ENCODE peak calls at places on chromosomes 1 and 21, in nine cellular contexts. S is GM23338, R is neural progenitor cell, M is HCT116, G is PC-3, A is hepatocyte, U is GM23248, Y is MM.1S, H is SK-N-SH. P is an unnamed sample.

GRCh38 chr1:67004176-67004575 is 49.8 kb downstream of the SLC35D1 start:
- DNase-seq in S (no peak), R (no peak), M (no peak), G (no peak), A (no peak), U (no peak), Y (no peak), H (no peak), P (no peak)

GRCh38 chr1:170619167-170620030 is 44.5 kb upstream of the PRRX1 start:
- DNase-seq in S (no peak), R (no peak), M (no peak), G (peak; percentile 29), A (no peak), U (peak; percentile 88), Y (peak; percentile 2), H (no peak), P (no peak)

GRCh38 chr1:109113787-109114568 is at the start of gene ELAPOR1:
- DNase-seq in S (peak; percentile 75), R (peak; percentile 71), M (no peak), G (peak; percentile 38), A (peak; percentile 60), U (peak; percentile 65), Y (peak; percentile 29), H (peak; percentile 74), P (no peak)

GRCh38 chr1:101262601-101263348 is 26.0 kb downstream of the S1PR1 start:
- DNase-seq in S (peak; percentile 18), R (no peak), M (no peak), G (no peak), A (peak; percentile 24), U (no peak), Y (no peak), H (no peak), P (no peak)

GRCh38 chr1:51960262-51960661 is 30.2 kb downstream of the RAB3B start:
- DNase-seq in S (peak; percentile 43), R (no peak), M (no peak), G (no peak), A (peak; percentile 59), U (peak; percentile 14), Y (no peak), H (no peak), P (no peak)

GRCh38 chr1:110344152-110344551 is 5.0 kb downstream of the RBM15 start:
- DNase-seq in S (no peak), R (no peak), M (no peak), G (no peak), A (no peak), U (no peak), Y (no peak), H (no peak), P (no peak)

GRCh38 chr1:183604048-183604808 is 14.0 kb upstream of the NCF2 start:
- DNase-seq in S (no peak), R (no peak), M (no peak), G (no peak), A (no peak), U (peak; percentile 83), Y (no peak), H (no peak), P (no peak)

GRCh38 chr21:41769106-41769505 is 2.3 kb upstream of the RIPK4 start:
- DNase-seq in S (no peak), R (no peak), M (no peak), G (no peak), A (peak; percentile 20), U (no peak), Y (no peak), H (no peak), P (no peak)

GRCh38 chr1:29640428-29640785 is 404.1 kb downstream of the PTPRU start:
- DNase-seq in S (no peak), R (no peak), M (no peak), G (no peak), A (no peak), U (no peak), Y (no peak), H (no peak), P (peak; percentile 21)

GRCh38 chr1:94654031-94654430 is 112.5 kb upstream of the F3 start:
- DNase-seq in S (no peak), R (no peak), M (peak; percentile 52), G (peak; percentile 76), A (peak; percentile 66), U (peak; percentile 23), Y (no peak), H (no peak), P (no peak)

GRCh38 chr1:197908695-197909336 is 6.4 kb downstream of the C1orf53 start:
- DNase-seq in S (peak; percentile 69), R (peak; percentile 72), M (no peak), G (no peak), A (no peak), U (no peak), Y (no peak), H (peak; percentile 7), P (no peak)

GRCh38 chr1:24720152-24720551 is 25.1 kb upstream of the CLIC4 start:
- DNase-seq in S (no peak), R (no peak), M (no peak), G (peak; percentile 70), A (no peak), U (peak; percentile 91), Y (no peak), H (no peak), P (no peak)

GRCh38 chr1:43874716-43875115 is 58.9 kb upstream of the ARTN start:
- DNase-seq in S (no peak), R (no peak), M (no peak), G (no peak), A (no peak), U (no peak), Y (no peak), H (no peak), P (no peak)

GRCh38 chr1:237503292-237503691 is 387.4 kb downstream of the ZP4 start:
- DNase-seq in S (no peak), R (no peak), M (no peak), G (peak; percentile 4), A (no peak), U (no peak), Y (no peak), H (no peak), P (no peak)

GRCh38 chr1:238485906-238486219 is 595.1 kb upstream of the ZP4 start:
- DNase-seq in S (peak; percentile 21), R (no peak), M (no peak), G (peak; percentile 37), A (peak; percentile 13), U (peak; percentile 22), Y (no peak), H (no peak), P (no peak)

DNA sequence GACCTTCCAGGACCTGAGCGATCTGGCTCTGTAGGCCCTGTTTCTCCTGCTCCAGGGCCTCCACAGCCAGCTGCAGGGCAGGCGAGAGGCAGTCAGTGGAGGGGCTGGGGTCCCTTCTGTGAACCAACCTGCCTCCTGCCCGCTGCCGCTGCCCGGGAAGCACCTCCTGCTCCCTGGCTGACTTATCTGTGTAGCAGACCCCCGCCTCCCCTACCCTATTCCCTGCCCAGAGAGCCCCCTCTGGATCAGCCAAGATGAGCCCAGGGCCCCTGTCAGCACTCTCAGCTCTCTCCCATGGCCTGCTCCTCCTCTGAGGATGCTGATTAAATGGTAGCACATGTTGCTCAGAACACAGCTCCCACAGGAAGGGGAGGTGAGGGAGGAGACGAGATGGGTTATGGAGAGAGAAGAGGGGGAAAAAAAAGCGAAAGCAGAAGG is 1.9 kb downstream of the NES start:
- DNase-seq in S (no peak), R (no peak), M (no peak), G (no peak), A (no peak), U (no peak), Y (no peak), H (peak; percentile 89), P (no peak)
- H3K4me3 ChIP-seq in S (peak overlapping the region; percentile 78), R (peak overlapping the region; percentile 85), M (no peak overlapping the region), G (peak overlapping the region; percentile 64), A (no peak overlapping the region), U (no peak overlapping the region), Y (no peak overlapping the region), H (peak overlapping the region; percentile 55), P (no peak overlapping the region)

DNA sequence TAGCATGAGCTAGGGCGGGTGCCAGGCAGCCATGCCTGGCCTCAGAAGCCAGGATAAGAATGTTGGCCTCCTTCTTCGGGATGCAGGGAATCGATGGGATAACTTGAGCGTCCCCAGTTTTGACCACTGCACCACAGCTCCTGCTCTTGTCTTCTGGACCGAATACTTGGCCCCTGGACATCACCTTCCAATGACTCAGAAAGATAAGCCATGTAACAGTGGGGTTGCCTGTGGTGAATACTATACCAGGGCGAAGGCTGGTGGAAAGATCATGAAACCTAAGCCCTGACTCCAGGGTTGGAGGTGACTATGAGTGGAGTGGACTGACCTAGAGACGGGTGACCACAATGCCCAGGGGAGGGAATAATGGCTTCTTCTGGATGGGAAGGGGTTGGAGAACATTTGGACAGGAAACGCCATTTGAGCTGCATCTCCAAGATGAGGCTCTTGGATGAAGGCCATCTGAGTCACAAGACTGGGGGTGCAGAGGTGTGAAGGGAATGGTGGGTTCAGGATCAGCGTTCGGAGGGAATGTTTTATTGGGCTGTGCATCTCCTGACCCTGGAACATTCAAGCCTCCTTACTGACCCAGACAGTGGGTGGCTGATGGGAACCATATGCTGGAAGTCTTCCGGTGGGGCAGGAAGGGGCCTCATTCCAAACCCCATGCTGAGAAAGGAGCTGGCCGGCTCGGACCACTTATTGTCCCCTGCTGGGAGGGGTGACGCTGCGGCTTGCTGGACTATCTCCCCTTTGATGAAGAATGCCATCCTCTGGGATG is 18.5 kb upstream of the KCNE2 start:
- DNase-seq in S (no peak), R (no peak), M (no peak), G (no peak), A (no peak), U (peak; percentile 55), Y (no peak), H (no peak), P (no peak)
- TF ChIP-seq EZH2phosphoT487 in S (no peak), R (no peak), M (no peak), G (no peak), A (no peak), U (no peak), Y (no peak), H (no peak), P (no peak)

DNA sequence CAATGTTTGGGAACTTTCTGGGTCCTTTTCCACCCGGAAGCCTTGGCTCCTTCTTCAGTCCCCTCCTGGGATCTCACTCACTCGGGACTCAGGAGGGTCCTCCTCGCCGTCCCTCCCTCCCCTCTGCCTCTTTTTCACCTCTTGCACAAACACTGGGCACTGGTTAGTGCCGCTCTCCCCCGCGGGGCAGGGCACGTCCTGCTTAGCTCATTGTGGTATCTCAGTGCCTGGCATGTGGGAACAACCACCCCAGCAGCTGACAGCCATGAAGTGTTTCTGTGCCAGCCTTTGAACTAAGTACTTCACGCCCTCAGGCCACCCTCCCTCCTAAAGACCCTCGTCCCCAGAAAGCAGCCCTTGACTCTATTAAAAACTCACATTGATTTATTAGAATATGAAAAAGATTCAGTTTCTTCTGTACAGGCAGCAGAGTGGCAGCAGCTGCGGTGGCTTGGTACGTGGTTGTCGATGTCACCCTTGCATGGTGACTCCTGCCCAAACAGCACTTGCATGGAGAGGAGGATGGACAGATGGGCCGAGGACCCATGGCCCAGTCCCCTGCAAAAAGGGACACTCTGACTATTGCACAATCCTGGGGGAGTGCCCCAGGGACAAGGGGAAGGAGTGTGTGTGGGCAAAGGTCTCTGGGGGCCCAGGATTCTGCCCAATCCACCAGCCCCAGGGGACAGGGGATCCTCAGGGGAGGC is 56.3 kb downstream of the SLC9A1 start:
- DNase-seq in S (no peak), R (no peak), M (no peak), G (no peak), A (no peak), U (peak; percentile 56), Y (no peak), H (no peak), P (no peak)
- H3K4me3 ChIP-seq in S (no peak overlapping the region), R (no peak overlapping the region), M (no peak overlapping the region), G (no peak overlapping the region), A (no peak overlapping the region), U (peak overlapping the region; percentile 23), Y (no peak overlapping the region), H (no peak overlapping the region), P (no peak overlapping the region)

GRCh38 chr1:12772520-12772919 is 1.0 kb upstream of the PRAMEF12 start:
- DNase-seq in S (no peak), R (no peak), M (no peak), G (no peak), A (no peak), U (no peak), Y (no peak), H (no peak), P (no peak)
- TF ChIP-seq EZH2phosphoT487 in S (no peak), R (no peak), M (no peak), G (no peak), A (no peak), U (no peak), Y (no peak), H (no peak), P (no peak)

P was measured in OCI-LY7.